ENCODE peak calls at places on chromosomes 3 and 15, in five cellular contexts. D, S, Z, O and G are unnamed samples.

GRCh38 chr3:100269410-100270217 is 8.8 kb downstream of the TBC1D23 start:
- DNase-seq in D (no peak), S (no peak), Z (no peak), O (no peak), G (no peak)

GRCh38 chr3:116057403-116058006 is 387.8 kb downstream of the LSAMP start:
- DNase-seq in D (no peak), S (no peak), Z (no peak), O (no peak), G (no peak)

GRCh38 chr3:134753999-134754742 is 40.9 kb upstream of the EPHB1 start:
- DNase-seq in D (no peak), S (no peak), Z (no peak), O (no peak), G (peak; percentile 55)

GRCh38 chr3:187066228-187066995 is 72.9 kb downstream of the RPL39L start:
- DNase-seq in D (peak; percentile 60), S (peak; percentile 66), Z (no peak), O (no peak), G (no peak)

GRCh38 chr3:126102530-126102951 is 18.6 kb upstream of the SLC41A3 start:
- DNase-seq in D (no peak), S (no peak), Z (peak; percentile 25), O (no peak), G (no peak)

GRCh38 chr3:72346526-72346926 is 501.7 kb downstream of the SHQ1 start:
- DNase-seq in D (no peak), S (no peak), Z (no peak), O (no peak), G (no peak)

GRCh38 chr3:54527953-54528352 is 399.9 kb downstream of the LRTM1 start:
- DNase-seq in D (no peak), S (no peak), Z (no peak), O (no peak), G (no peak)

GRCh38 chr3:16547958-16548357 is 34.5 kb upstream of the RFTN1 start:
- DNase-seq in D (no peak), S (no peak), Z (no peak), O (no peak), G (no peak)

GRCh38 chr3:85482193-85482450 is 523.3 kb downstream of the CADM2 start:
- DNase-seq in D (no peak), S (no peak), Z (no peak), O (no peak), G (no peak)

GRCh38 chr15:100973351-100974034 is 54.3 kb downstream of the LRRK1 start:
- DNase-seq in D (peak; percentile 70), S (no peak), Z (no peak), O (no peak), G (no peak)

GRCh38 chr3:115325539-115325938 is 178.5 kb upstream of the ZBTB20 start:
- DNase-seq in D (peak; percentile 89), S (peak; percentile 20), Z (no peak), O (no peak), G (peak; percentile 23)

GRCh38 chr3:49906004-49906860 is 2.6 kb upstream of the MST1R start:
- DNase-seq in D (peak; percentile 55), S (peak; percentile 55), Z (peak; percentile 31), O (peak; percentile 65), G (peak; percentile 46)

GRCh38 chr3:64666171-64666581 is 21.6 kb downstream of the ADAMTS9 start:
- DNase-seq in D (no peak), S (peak; percentile 11), Z (no peak), O (no peak), G (peak; percentile 47)

GRCh38 chr15:82748315-82748714 is 38.6 kb upstream of the AP3B2 start:
- DNase-seq in D (no peak), S (no peak), Z (no peak), O (no peak), G (no peak)

GRCh38 chr3:72288955-72289707 is 504.2 kb upstream of the PROK2 start:
- DNase-seq in D (peak; percentile 52), S (no peak), Z (peak; percentile 87), O (peak; percentile 66), G (peak; percentile 32)

GRCh38 chr3:142944346-142944745 is 19.1 kb downstream of the PAQR9 start:
- DNase-seq in D (no peak), S (no peak), Z (no peak), O (no peak), G (no peak)

GRCh38 chr15:94175420-94175819 is 55.9 kb upstream of the MCTP2 start:
- DNase-seq in D (no peak), S (no peak), Z (no peak), O (no peak), G (no peak)

GRCh38 chr3:14508966-14509795 is 31.0 kb downstream of the GRIP2 start:
- DNase-seq in D (peak; percentile 78), S (peak; percentile 48), Z (no peak), O (peak; percentile 77), G (peak; percentile 88)

GRCh38 chr3:62374375-62374876 is 1.1 kb upstream of the FEZF2 start:
- DNase-seq in D (no peak), S (no peak), Z (no peak), O (no peak), G (no peak)

GRCh38 chr15:68333775-68334470 is 56.4 kb downstream of the FEM1B start:
- DNase-seq in D (no peak), S (peak; percentile 26), Z (no peak), O (peak; percentile 72), G (no peak)

GRCh38 chr3:17057316-17057715 is 172.6 kb downstream of the PLCL2 start:
- DNase-seq in D (no peak), S (no peak), Z (no peak), O (no peak), G (no peak)

GRCh38 chr3:172201136-172201989 is 162.0 kb downstream of the FNDC3B start:
- DNase-seq in D (no peak), S (peak; percentile 46), Z (peak; percentile 40), O (peak; percentile 73), G (peak; percentile 91)

GRCh38 chr3:101179637-101180036 is 140.7 kb downstream of the IMPG2 start:
- DNase-seq in D (no peak), S (no peak), Z (no peak), O (no peak), G (no peak)

GRCh38 chr15:64623347-64624024 is 151.9 kb downstream of the RBPMS2 start:
- DNase-seq in D (no peak), S (no peak), Z (no peak), O (no peak), G (no peak)

GRCh38 chr15:31488437-31489204 is 162.0 kb downstream of the KLF13 start:
- DNase-seq in D (peak; percentile 79), S (peak; percentile 91), Z (peak; percentile 45), O (no peak), G (peak; percentile 59)

GRCh38 chr3:154956815-154957214 is 123.3 kb upstream of the MME start:
- DNase-seq in D (no peak), S (no peak), Z (no peak), O (no peak), G (no peak)

GRCh38 chr15:80594091-80594889 is 100.8 kb upstream of the ABHD17C start:
- DNase-seq in D (no peak), S (no peak), Z (no peak), O (no peak), G (no peak)

GRCh38 chr3:134029734-134030381 is at the start of gene SLCO2A1:
- DNase-seq in D (peak; percentile 81), S (no peak), Z (peak; percentile 68), O (peak; percentile 64), G (no peak)

GRCh38 chr3:43281020-43281419 is 5.3 kb upstream of the SNRK start:
- DNase-seq in D (no peak), S (no peak), Z (no peak), O (no peak), G (no peak)

GRCh38 chr3:175386630-175387029 is 527.5 kb downstream of the NAALADL2 start:
- DNase-seq in D (no peak), S (peak; percentile 26), Z (no peak), O (no peak), G (no peak)

GRCh38 chr3:197952440-197952839 is 2.5 kb downstream of the RPL35A start:
- DNase-seq in D (no peak), S (no peak), Z (no peak), O (no peak), G (no peak)
- H3K4me3 ChIP-seq in D (no peak overlapping the region), S (no peak overlapping the region), Z (no peak overlapping the region), O (no peak overlapping the region), G (no peak overlapping the region)

DNA sequence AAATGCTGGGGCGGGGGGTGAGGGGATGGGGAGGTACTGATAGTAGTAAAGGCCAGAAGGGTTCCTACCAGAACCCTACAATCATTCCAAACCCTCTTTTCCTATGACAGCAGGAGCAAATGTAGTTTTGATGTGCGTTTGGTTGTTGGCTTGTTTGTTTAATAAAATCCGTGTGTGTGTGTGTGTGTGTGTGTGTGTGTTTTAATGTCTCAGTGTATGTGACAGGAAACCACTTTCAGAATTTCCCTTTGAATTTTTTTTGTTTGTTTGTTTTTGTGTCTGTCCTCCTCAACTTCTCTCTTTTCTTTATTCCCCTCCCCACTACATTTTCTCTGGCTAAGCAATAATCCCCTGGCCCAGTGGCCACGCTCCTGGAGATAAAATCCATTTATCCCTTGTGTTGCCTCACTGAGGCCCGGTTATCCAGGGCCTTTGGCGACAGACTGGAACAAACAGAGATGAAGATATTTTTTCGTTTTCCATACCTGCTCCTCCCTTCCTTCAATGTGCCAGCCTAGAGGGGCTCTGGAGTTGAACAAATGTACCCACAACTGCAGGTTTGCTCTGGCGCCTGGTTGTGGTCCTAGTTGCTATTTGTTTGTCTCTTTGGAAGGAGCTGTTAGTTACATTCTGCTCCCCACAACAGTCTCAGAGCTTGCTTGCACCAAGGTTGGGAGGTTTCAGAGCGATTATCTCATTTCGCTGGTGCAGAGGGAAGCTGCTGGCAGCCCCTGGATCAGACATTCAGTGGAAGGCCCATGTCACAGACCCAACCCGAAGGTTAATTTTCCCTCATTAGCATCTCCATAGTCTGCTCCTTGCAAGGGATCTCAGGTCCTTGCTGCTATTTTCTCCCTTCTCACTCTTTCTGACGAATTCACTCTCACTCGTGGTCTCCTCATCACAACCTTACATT is 17.9 kb downstream of the NR2F2 start:
- DNase-seq in D (no peak), S (no peak), Z (no peak), O (no peak), G (no peak)
- H3K27ac ChIP-seq in D (no peak overlapping the region), S (no peak overlapping the region), Z (peak overlapping the region; percentile 89), O (peak overlapping the region; percentile 90), G (peak overlapping the region; percentile 92)

GRCh38 chr3:123624302-123624701 is 39.4 kb upstream of the HACD2 start:
- DNase-seq in D (no peak), S (no peak), Z (no peak), O (no peak), G (no peak)

GRCh38 chr3:123628996-123629746 is 44.3 kb upstream of the HACD2 start:
- DNase-seq in D (no peak), S (no peak), Z (no peak), O (no peak), G (no peak)

GRCh38 chr3:123627673-123628670 is 43.1 kb upstream of the HACD2 start:
- DNase-seq in D (no peak), S (no peak), Z (no peak), O (no peak), G (peak; percentile 59)

GRCh38 chr3:123629747-123630047 is 44.8 kb upstream of the HACD2 start:
- DNase-seq in D (no peak), S (no peak), Z (no peak), O (no peak), G (no peak)

GRCh38 chr3:123626881-123627280 is 42.0 kb upstream of the HACD2 start:
- DNase-seq in D (no peak), S (no peak), Z (no peak), O (no peak), G (no peak)
- H3K4me1 ChIP-seq in D (peaks cover under 1% of the 10 kb centered on the region), S (peaks cover 3% of the 10 kb centered on the region), Z (peaks cover 2% of the 10 kb centered on the region), O (no peaks in the 10 kb centered on the region), G (no peaks in the 10 kb centered on the region)

DNA sequence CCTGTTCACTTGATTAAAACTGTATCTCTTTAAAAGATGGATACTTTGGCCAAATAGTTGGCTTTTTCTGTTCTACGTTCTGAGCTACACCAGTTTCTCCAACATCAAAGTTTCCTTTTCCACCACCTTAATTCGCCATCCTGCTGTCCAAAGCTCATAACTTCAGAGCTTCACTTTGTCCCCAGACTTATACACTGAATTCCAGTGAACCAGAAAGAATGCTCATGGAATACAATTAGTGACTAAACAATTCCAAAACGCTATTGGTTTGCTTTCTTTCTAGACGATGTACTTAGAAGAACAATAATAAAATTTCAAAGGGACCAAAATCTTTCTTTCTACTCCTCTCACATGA is 23.2 kb downstream of the GPR15 start:
- DNase-seq in D (no peak), S (no peak), Z (no peak), O (no peak), G (no peak)
- H3K4me3 ChIP-seq in D (no peak overlapping the region), S (no peak overlapping the region), Z (no peak overlapping the region), O (no peak overlapping the region), G (no peak overlapping the region)